ENCODE peak calls at places on chromosomes 3 and 15, in six cellular contexts. O is transverse colon; Q is HS-27A; X is dorsolateral prefrontal cortex; S is HTR-8/SVneo; W is stimulated activated effector memory CD8-positive, alpha-beta T cell treated with anti-CD3 and anti-CD28 coated beads, Interleukin-12 subunit alpha, Interleukin-12 subunit beta, amount 100 ng/mL, for 72 hours. K is an unnamed sample.

GRCh38 chr3:186109897-186110803 is 1.3 kb upstream of the ETV5 start:
- DNase-seq in W (no peak), S (peak; percentile 23), X (no peak), Q (no peak), O (no peak), K (no peak)

GRCh38 chr3:13072239-13073041 is 789 bp downstream of the IQSEC1 start:
- DNase-seq in Q (no peak), W (no peak), S (no peak), X (peak; percentile 64), O (peak; percentile 77), K (no peak)

GRCh38 chr3:98731138-98731537 is 32.0 kb upstream of the ST3GAL6 start:
- DNase-seq in O (no peak), X (no peak), W (no peak), S (no peak), Q (no peak), K (no peak)

GRCh38 chr3:69763458-69763857 is 24.2 kb downstream of the MITF start:
- DNase-seq in Q (no peak), W (no peak), O (no peak), S (no peak), X (no peak), K (no peak)

GRCh38 chr15:58549780-58550064 is 117.9 kb downstream of the LIPC start:
- DNase-seq in X (no peak), Q (no peak), W (no peak), S (no peak), O (no peak), K (no peak)

GRCh38 chr3:130733236-130733884 is 13.3 kb downstream of the PIK3R4 start:
- DNase-seq in S (no peak), W (no peak), Q (no peak), X (no peak), O (no peak), K (no peak)

GRCh38 chr15:31302029-31302657 is 24.5 kb upstream of the KLF13 start:
- DNase-seq in S (no peak), X (no peak), Q (no peak), W (peak; percentile 36), O (no peak), K (no peak)

GRCh38 chr15:31598620-31599019 is 272.0 kb downstream of the KLF13 start:
- DNase-seq in O (peak; percentile 37), Q (no peak), S (no peak), X (no peak), W (no peak), K (no peak)

GRCh38 chr15:81914734-81915234 is 131.0 kb downstream of the MEX3B start:
- DNase-seq in Q (no peak), W (no peak), X (no peak), O (no peak), S (no peak), K (no peak)

GRCh38 chr3:57298041-57298440 is 5.6 kb upstream of the ASB14 start:
- DNase-seq in X (no peak), Q (no peak), O (no peak), W (no peak), S (peak; percentile 30), K (no peak)

GRCh38 chr15:78951841-78952238 is 7.0 kb upstream of the CTSH start:
- DNase-seq in O (no peak), X (no peak), Q (no peak), S (no peak), W (no peak), K (no peak)

GRCh38 chr3:119662604-119663377 is 2.4 kb upstream of the POPDC2 start:
- DNase-seq in S (no peak), X (no peak), Q (no peak), W (no peak), O (no peak), K (no peak)

GRCh38 chr3:24060055-24060454 is 115.0 kb downstream of the NR1D2 start:
- DNase-seq in W (no peak), O (no peak), X (no peak), S (no peak), Q (no peak), K (peak; percentile 18)

GRCh38 chr3:63914312-63914711 is 2.1 kb upstream of the SCAANT1 start:
- DNase-seq in S (no peak), X (no peak), Q (no peak), O (peak; percentile 61), W (no peak), K (no peak)

GRCh38 chr3:37800022-37800493 is 61.6 kb upstream of the CTDSPL start:
- DNase-seq in S (no peak), Q (no peak), X (no peak), W (no peak), O (no peak), K (no peak)

GRCh38 chr15:90839187-90840071 is 29.0 kb upstream of the FURIN start:
- DNase-seq in Q (no peak), W (no peak), X (no peak), S (no peak), O (peak; percentile 75), K (peak; percentile 67)

GRCh38 chr3:14941871-14942270 is 5.5 kb upstream of the NR2C2 start:
- DNase-seq in X (no peak), Q (no peak), W (no peak), S (no peak), O (no peak), K (no peak)

GRCh38 chr3:61667417-61668213 is 106.2 kb downstream of the PTPRG start:
- DNase-seq in S (no peak), X (no peak), W (no peak), O (peak; percentile 33), Q (no peak), K (no peak)

GRCh38 chr15:33131880-33132279 is 62.6 kb downstream of the FMN1 start:
- DNase-seq in X (no peak), S (no peak), O (no peak), Q (no peak), W (no peak), K (no peak)

GRCh38 chr3:72942427-72942826 is 54.2 kb upstream of the PPP4R2 start:
- DNase-seq in X (no peak), S (no peak), W (no peak), Q (no peak), O (peak; percentile 29), K (no peak)

GRCh38 chr3:28328188-28329151 is 20.1 kb upstream of the ZCWPW2 start:
- DNase-seq in Q (peak; percentile 9), S (no peak), X (no peak), W (no peak), O (no peak), K (no peak)

GRCh38 chr15:100769043-100769974 is 110.3 kb upstream of the ALDH1A3 start:
- DNase-seq in O (no peak), Q (no peak), W (peak; percentile 28), S (no peak), X (no peak), K (no peak)

K was measured in iPS DF 6.9.